ENCODE peak calls at places on chromosomes 12 and 14, in ten cellular contexts. One of them, this sample, is unnamed.

GRCh38 chr12:50677858-50678257 is 86.0 kb upstream of the ATF1 start:
- DNase-seq in HT-29: no peak
- DNase-seq in naive thymus-derived CD8-positive, alpha-beta T cell: no peak
- DNase-seq in A549: no peak
- DNase-seq in upper lobe of right lung: no peak
- DNase-seq in stimulated activated CD4-positive, alpha-beta T cell treated with anti-CD3 and anti-CD28 coated beads, Interleukin-2, amount 100 ng/mL, for 48 hours: no peak
- DNase-seq in NCI-H2081: no peak
- DNase-seq in thyroid gland: no peak
- DNase-seq in cardiac muscle cell: peak; percentile 73
- DNase-seq in occipital lobe: no peak
- DNase-seq in this sample: no peak

GRCh38 chr12:113252494-113252893 is 31.2 kb downstream of the TPCN1 start:
- DNase-seq in HT-29: no peak
- DNase-seq in occipital lobe: no peak
- DNase-seq in upper lobe of right lung: no peak
- DNase-seq in thyroid gland: no peak
- DNase-seq in naive thymus-derived CD8-positive, alpha-beta T cell: no peak
- DNase-seq in stimulated activated CD4-positive, alpha-beta T cell treated with anti-CD3 and anti-CD28 coated beads, Interleukin-2, amount 100 ng/mL, for 48 hours: no peak
- DNase-seq in cardiac muscle cell: no peak
- DNase-seq in A549: no peak
- DNase-seq in NCI-H2081: no peak
- DNase-seq in this sample: no peak

GRCh38 chr14:101361044-101361443 is 200.3 kb upstream of the DIO3 start:
- DNase-seq in naive thymus-derived CD8-positive, alpha-beta T cell: no peak
- DNase-seq in upper lobe of right lung: no peak
- DNase-seq in occipital lobe: no peak
- DNase-seq in thyroid gland: no peak
- DNase-seq in NCI-H2081: no peak
- DNase-seq in cardiac muscle cell: no peak
- DNase-seq in A549: no peak
- DNase-seq in stimulated activated CD4-positive, alpha-beta T cell treated with anti-CD3 and anti-CD28 coated beads, Interleukin-2, amount 100 ng/mL, for 48 hours: no peak
- DNase-seq in HT-29: no peak
- DNase-seq in this sample: peak; percentile 6

GRCh38 chr12:75289678-75290200 is 40.4 kb downstream of the CAPS2 start:
- DNase-seq in A549: no peak
- DNase-seq in occipital lobe: no peak
- DNase-seq in stimulated activated CD4-positive, alpha-beta T cell treated with anti-CD3 and anti-CD28 coated beads, Interleukin-2, amount 100 ng/mL, for 48 hours: no peak
- DNase-seq in upper lobe of right lung: no peak
- DNase-seq in thyroid gland: no peak
- DNase-seq in NCI-H2081: no peak
- DNase-seq in cardiac muscle cell: peak; percentile 19
- DNase-seq in HT-29: peak; percentile 54
- DNase-seq in naive thymus-derived CD8-positive, alpha-beta T cell: no peak
- DNase-seq in this sample: no peak

GRCh38 chr12:58882796-58883195 is 37.5 kb downstream of the LRIG3 start:
- DNase-seq in A549: no peak
- DNase-seq in thyroid gland: no peak
- DNase-seq in occipital lobe: no peak
- DNase-seq in HT-29: no peak
- DNase-seq in cardiac muscle cell: no peak
- DNase-seq in upper lobe of right lung: no peak
- DNase-seq in stimulated activated CD4-positive, alpha-beta T cell treated with anti-CD3 and anti-CD28 coated beads, Interleukin-2, amount 100 ng/mL, for 48 hours: no peak
- DNase-seq in NCI-H2081: peak; percentile 98
- DNase-seq in naive thymus-derived CD8-positive, alpha-beta T cell: no peak
- DNase-seq in this sample: no peak

GRCh38 chr14:94670692-94671285 is 58.6 kb downstream of the SERPINA3 start:
- DNase-seq in A549: no peak
- DNase-seq in stimulated activated CD4-positive, alpha-beta T cell treated with anti-CD3 and anti-CD28 coated beads, Interleukin-2, amount 100 ng/mL, for 48 hours: no peak
- DNase-seq in HT-29: no peak
- DNase-seq in thyroid gland: no peak
- DNase-seq in occipital lobe: no peak
- DNase-seq in NCI-H2081: no peak
- DNase-seq in cardiac muscle cell: no peak
- DNase-seq in upper lobe of right lung: no peak
- DNase-seq in naive thymus-derived CD8-positive, alpha-beta T cell: no peak
- DNase-seq in this sample: no peak

GRCh38 chr14:23146423-23146910 is 27.4 kb upstream of the CEBPE start:
- DNase-seq in cardiac muscle cell: no peak
- DNase-seq in NCI-H2081: no peak
- DNase-seq in stimulated activated CD4-positive, alpha-beta T cell treated with anti-CD3 and anti-CD28 coated beads, Interleukin-2, amount 100 ng/mL, for 48 hours: no peak
- DNase-seq in A549: no peak
- DNase-seq in naive thymus-derived CD8-positive, alpha-beta T cell: no peak
- DNase-seq in thyroid gland: no peak
- DNase-seq in upper lobe of right lung: no peak
- DNase-seq in HT-29: no peak
- DNase-seq in occipital lobe: no peak
- DNase-seq in this sample: no peak

GRCh38 chr12:66453111-66453510 is 150.8 kb downstream of the HELB start:
- DNase-seq in thyroid gland: no peak
- DNase-seq in upper lobe of right lung: no peak
- DNase-seq in HT-29: no peak
- DNase-seq in NCI-H2081: peak; percentile 83
- DNase-seq in occipital lobe: no peak
- DNase-seq in stimulated activated CD4-positive, alpha-beta T cell treated with anti-CD3 and anti-CD28 coated beads, Interleukin-2, amount 100 ng/mL, for 48 hours: no peak
- DNase-seq in A549: no peak
- DNase-seq in cardiac muscle cell: no peak
- DNase-seq in naive thymus-derived CD8-positive, alpha-beta T cell: no peak
- DNase-seq in this sample: no peak

This sample was measured in HL-60.